ENCODE peak calls at places on chromosomes 4 and X, in four cellular contexts. K is GM23248, I is HCT116, D is fibroblast of lung. T is an unnamed sample.

GRCh38 chr4:119748853-119749252 is 120.2 kb upstream of the PDE5A start:
- DNase-seq in D (peak; percentile 38), K (peak; percentile 74), I (no peak), T (no peak)

GRCh38 chrX:8864151-8864550 is 63.0 kb upstream of the FAM9A start:
- DNase-seq in K (no peak), I (no peak), D (no peak), T (no peak)

GRCh38 chr4:151114986-151115385 is 15.6 kb downstream of the RPS3A start:
- DNase-seq in I (no peak), K (peak; percentile 44), D (peak; percentile 43), T (no peak)

GRCh38 chrX:131895002-131895401 is 128.1 kb upstream of the STK26 start:
- DNase-seq in I (no peak), K (peak; percentile 26), D (peak; percentile 19), T (no peak)

GRCh38 chr4:8891255-8891645 is 19.6 kb upstream of the HMX1 start:
- DNase-seq in D (no peak), I (no peak), K (no peak), T (no peak)

GRCh38 chr4:1756893-1757779 is 35.8 kb downstream of the TACC3 start:
- DNase-seq in K (no peak), I (no peak), D (no peak), T (no peak)

GRCh38 chr4:1113311-1114009 is at the start of gene RNF212:
- DNase-seq in K (peak; percentile 61), I (no peak), D (no peak), T (no peak)

GRCh38 chr4:177391953-177392352 is 50.3 kb downstream of the AGA start:
- DNase-seq in D (no peak), I (no peak), K (no peak), T (no peak)

GRCh38 chrX:96576358-96576757 is 108.3 kb upstream of the DIAPH2 start:
- DNase-seq in K (peak; percentile 44), D (peak; percentile 17), I (no peak), T (no peak)

GRCh38 chrX:40105791-40106676 is 8.3 kb upstream of the BCOR start:
- DNase-seq in I (no peak), K (peak; percentile 84), D (no peak), T (peak; percentile 69)

GRCh38 chr4:3353747-3354454 is 61.1 kb downstream of the RGS12 start:
- DNase-seq in K (no peak), I (no peak), D (no peak), T (no peak)

GRCh38 chr4:53942712-53943111 is 121.7 kb downstream of the CHIC2 start:
- DNase-seq in D (no peak), K (no peak), I (no peak), T (no peak)

GRCh38 chr4:173538148-173538902 is 8.3 kb upstream of the HAND2 start:
- DNase-seq in D (no peak), K (peak; percentile 70), I (no peak), T (no peak)

GRCh38 chrX:129144172-129145038 is 378.9 kb downstream of the SMARCA1 start:
- DNase-seq in I (no peak), K (no peak), D (no peak), T (no peak)

GRCh38 chr4:53563824-53564223 is 27.5 kb downstream of the LNX1 start:
- DNase-seq in D (peak; percentile 44), I (no peak), K (peak; percentile 84), T (no peak)

GRCh38 chr4:1614854-1615595 is 69.1 kb downstream of the FAM53A start:
- DNase-seq in I (no peak), D (no peak), K (no peak), T (no peak)

GRCh38 chr4:108272046-108272445 is 103.3 kb upstream of the LEF1 start:
- DNase-seq in K (no peak), I (no peak), D (peak; percentile 73), T (no peak)

GRCh38 chr4:26839534-26839951 is 21.1 kb upstream of the STIM2 start:
- DNase-seq in I (no peak), D (peak; percentile 63), K (peak; percentile 35), T (no peak)

GRCh38 chrX:115525486-115525885 is 35.5 kb upstream of the PLS3 start:
- DNase-seq in D (no peak), K (no peak), I (no peak), T (no peak)

GRCh38 chrX:36950495-36951253 is 57.5 kb upstream of the FAM47C start:
- DNase-seq in D (no peak), I (no peak), K (no peak), T (no peak)

GRCh38 chr4:26821677-26822503 is 38.8 kb upstream of the STIM2 start:
- DNase-seq in K (peak; percentile 20), D (no peak), I (peak; percentile 4), T (peak; percentile 75)

GRCh38 chr4:38078590-38079381 is 118.6 kb downstream of the PTTG2 start:
- DNase-seq in K (peak; percentile 88), I (no peak), D (peak; percentile 95), T (peak; percentile 85)

GRCh38 chr4:156764145-156764544 is 207.5 kb downstream of the PDGFC start:
- DNase-seq in D (no peak), I (no peak), K (peak; percentile 49), T (no peak)

GRCh38 chr4:78644063-78644691 is 92.6 kb downstream of the ANXA3 start:
- DNase-seq in K (no peak), D (no peak), I (no peak), T (no peak)

GRCh38 chr4:78645853-78646757 is 94.5 kb downstream of the ANXA3 start:
- DNase-seq in I (no peak), K (peak; percentile 95), D (peak; percentile 97), T (peak; percentile 25)

GRCh38 chr4:78647272-78647671 is 95.7 kb downstream of the ANXA3 start:
- DNase-seq in I (no peak), D (no peak), K (no peak), T (peak; percentile 48)

GRCh38 chr4:78644744-78645330 is 93.3 kb downstream of the ANXA3 start:
- DNase-seq in I (peak; percentile 49), D (peak; percentile 84), K (peak; percentile 94), T (peak; percentile 78)

DNA sequence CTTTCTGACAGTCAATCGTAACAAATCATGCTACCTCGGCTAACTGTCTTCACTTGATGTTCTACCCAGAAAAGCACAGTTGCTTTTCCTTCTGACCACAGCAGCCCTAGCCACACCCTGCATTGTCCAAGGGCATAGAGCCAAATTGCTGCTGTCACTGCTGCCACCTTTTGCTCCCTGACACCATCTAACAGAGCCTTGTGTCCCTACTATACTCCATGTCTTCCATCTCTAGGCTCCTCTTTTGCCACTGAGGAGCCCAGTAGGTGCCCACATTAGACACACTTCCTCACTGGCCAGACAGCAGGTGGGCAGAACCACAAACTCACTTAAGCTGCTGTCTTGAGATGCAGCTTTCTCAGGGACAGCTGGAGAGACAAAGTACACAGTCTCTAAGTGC is 91.4 kb downstream of the ANXA3 start:
- DNase-seq in I (no peak), D (no peak), K (no peak), T (peak; percentile 65)
- H3K4me1 ChIP-seq in I (peaks cover 28% of the 10 kb centered on the region), D (peaks cover 7% of the 10 kb centered on the region), K (peaks cover 29% of the 10 kb centered on the region), T (no peaks in the 10 kb centered on the region)

GRCh38 chrX:138026211-138026610 is 460.3 kb downstream of the ZIC3 start:
- DNase-seq in K (peak; percentile 24), D (peak; percentile 1), I (no peak), T (no peak)

GRCh38 chrX:138018145-138018799 is 452.3 kb downstream of the ZIC3 start:
- DNase-seq in K (peak; percentile 0), I (no peak), D (peak; percentile 5), T (no peak)

DNA sequence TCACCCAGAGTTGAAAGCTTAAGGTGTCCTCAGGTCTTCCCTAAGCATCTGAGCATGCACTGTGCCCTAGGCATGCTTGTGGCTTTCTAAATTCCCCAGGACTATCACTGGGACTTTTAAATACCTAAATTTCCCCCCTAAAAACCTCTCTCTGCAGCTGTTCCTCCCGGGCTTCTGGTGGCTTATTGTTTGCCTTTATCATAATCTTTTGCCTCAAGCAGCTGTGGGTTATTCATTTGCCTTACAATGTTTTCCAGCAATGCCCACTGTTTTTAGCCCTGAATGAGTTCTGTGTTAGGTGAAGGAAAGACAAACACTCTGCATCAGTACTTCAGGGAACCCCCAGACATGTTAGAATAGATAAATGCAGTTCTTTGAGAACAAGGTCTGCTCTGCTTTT is 455.0 kb downstream of the ZIC3 start:
- DNase-seq in K (no peak), I (no peak), D (no peak), T (no peak)
- H3K4me1 ChIP-seq in K (no peaks in the 10 kb centered on the region), I (no peaks in the 10 kb centered on the region), D (no peaks in the 10 kb centered on the region), T (no peaks in the 10 kb centered on the region)

GRCh38 chr4:143352052-143352451 is 15.4 kb downstream of the GAB1 start:
- DNase-seq in D (no peak), K (no peak), I (no peak), T (peak; percentile 75)

GRCh38 chr4:143352720-143353119 is 16.0 kb downstream of the GAB1 start:
- DNase-seq in I (no peak), K (no peak), D (no peak), T (no peak)

GRCh38 chr4:143353797-143354196 is 17.1 kb downstream of the GAB1 start:
- DNase-seq in D (no peak), K (no peak), I (no peak), T (no peak)

GRCh38 chr4:143348233-143349077 is 11.8 kb downstream of the GAB1 start:
- DNase-seq in K (no peak), I (no peak), D (no peak), T (no peak)

GRCh38 chr4:143351149-143351691 is 14.5 kb downstream of the GAB1 start:
- DNase-seq in K (no peak), D (no peak), I (no peak), T (no peak)
- H3K4me1 ChIP-seq in K (peaks cover 20% of the 10 kb centered on the region), D (peaks cover 10% of the 10 kb centered on the region), I (peaks cover 14% of the 10 kb centered on the region), T (peaks cover 20% of the 10 kb centered on the region)

DNA sequence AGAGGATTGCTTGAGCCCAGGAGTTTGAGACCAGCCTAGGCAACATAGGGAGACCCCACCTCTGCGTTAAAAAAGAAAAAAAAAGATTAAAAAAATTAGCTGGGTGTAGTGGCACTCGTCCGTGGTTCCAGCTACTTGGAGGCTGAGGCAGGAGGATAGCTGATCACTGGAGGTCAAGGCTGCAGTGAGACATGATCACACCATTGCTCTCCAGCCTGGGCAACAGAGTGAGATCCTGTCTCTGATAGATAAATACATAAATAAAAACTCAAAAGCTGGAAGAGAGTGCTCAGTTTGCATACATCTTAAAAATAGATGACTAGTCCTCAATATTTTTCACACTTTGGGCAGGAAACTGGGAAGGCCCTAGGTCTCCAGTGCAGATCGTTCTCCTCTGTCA is 54.1 kb downstream of the TMEM131L start:
- DNase-seq in K (no peak), D (no peak), I (no peak), T (no peak)
- H3K4me1 ChIP-seq in K (peaks cover under 1% of the 10 kb centered on the region), D (no peaks in the 10 kb centered on the region), I (peaks cover 6% of the 10 kb centered on the region), T (peaks cover 3% of the 10 kb centered on the region)

GRCh38 chr4:153146031-153146430 is 58.2 kb upstream of the TRIM2 start:
- DNase-seq in D (no peak), I (no peak), K (no peak), T (no peak)
- H3K4me1 ChIP-seq in D (peaks cover 8% of the 10 kb centered on the region), I (peaks cover 15% of the 10 kb centered on the region), K (peaks cover 19% of the 10 kb centered on the region), T (no peaks in the 10 kb centered on the region)

T was measured in small intestine.